ENCODE peak calls at places on chromosome 17, in six cellular contexts. One of them, this sample, is unnamed.

GRCh38 chr17:79027925-79028491 is 4.0 kb downstream of the C1QTNF1 start:
- DNase-seq in AG10803: peak
- DNase-seq in activated naive CD4-positive, alpha-beta T cell treated with anti-CD3 and anti-CD28 coated beads for 36 hours: no peak
- DNase-seq in nucleus accumbens: no peak
- DNase-seq in effector CD4-positive, alpha-beta T cell: no peak
- DNase-seq in NCI-H2029 treated with DMSO at 0.1 percent for 48 hours: no peak
- DNase-seq in this sample: no peak

GRCh38 chr17:65393514-65393913 is 167.9 kb downstream of the AXIN2 start:
- DNase-seq in AG10803: no peak
- DNase-seq in activated naive CD4-positive, alpha-beta T cell treated with anti-CD3 and anti-CD28 coated beads for 36 hours: no peak
- DNase-seq in nucleus accumbens: no peak
- DNase-seq in effector CD4-positive, alpha-beta T cell: no peak
- DNase-seq in NCI-H2029 treated with DMSO at 0.1 percent for 48 hours: no peak
- DNase-seq in this sample: no peak

GRCh38 chr17:55093358-55093757 is 124.8 kb downstream of the STXBP4 start:
- DNase-seq in AG10803: no peak
- DNase-seq in activated naive CD4-positive, alpha-beta T cell treated with anti-CD3 and anti-CD28 coated beads for 36 hours: no peak
- DNase-seq in nucleus accumbens: no peak
- DNase-seq in effector CD4-positive, alpha-beta T cell: no peak
- DNase-seq in NCI-H2029 treated with DMSO at 0.1 percent for 48 hours: no peak
- DNase-seq in this sample: no peak

GRCh38 chr17:74852237-74853047 is 7.2 kb downstream of the GRIN2C start:
- DNase-seq in AG10803: no peak
- DNase-seq in activated naive CD4-positive, alpha-beta T cell treated with anti-CD3 and anti-CD28 coated beads for 36 hours: peak
- DNase-seq in nucleus accumbens: no peak
- DNase-seq in effector CD4-positive, alpha-beta T cell: peak
- DNase-seq in NCI-H2029 treated with DMSO at 0.1 percent for 48 hours: no peak
- DNase-seq in this sample: no peak

GRCh38 chr17:17884281-17885028 is 47.7 kb upstream of the SREBF1 start:
- DNase-seq in AG10803: no peak
- DNase-seq in activated naive CD4-positive, alpha-beta T cell treated with anti-CD3 and anti-CD28 coated beads for 36 hours: no peak
- DNase-seq in nucleus accumbens: no peak
- DNase-seq in effector CD4-positive, alpha-beta T cell: no peak
- DNase-seq in NCI-H2029 treated with DMSO at 0.1 percent for 48 hours: no peak
- DNase-seq in this sample: no peak

GRCh38 chr17:3012926-3013581 is 50.4 kb downstream of the OR1D5 start:
- DNase-seq in AG10803: peak
- DNase-seq in activated naive CD4-positive, alpha-beta T cell treated with anti-CD3 and anti-CD28 coated beads for 36 hours: peak
- DNase-seq in nucleus accumbens: peak
- DNase-seq in effector CD4-positive, alpha-beta T cell: peak
- DNase-seq in NCI-H2029 treated with DMSO at 0.1 percent for 48 hours: no peak
- DNase-seq in this sample: peak

GRCh38 chr17:72539981-72540897 is 419.4 kb downstream of the SOX9 start:
- DNase-seq in AG10803: peak
- DNase-seq in activated naive CD4-positive, alpha-beta T cell treated with anti-CD3 and anti-CD28 coated beads for 36 hours: peak
- DNase-seq in nucleus accumbens: peak
- DNase-seq in effector CD4-positive, alpha-beta T cell: peak
- DNase-seq in NCI-H2029 treated with DMSO at 0.1 percent for 48 hours: peak
- DNase-seq in this sample: peak

GRCh38 chr17:63490321-63490720 is 13.5 kb downstream of the ACE start:
- DNase-seq in AG10803: no peak
- DNase-seq in activated naive CD4-positive, alpha-beta T cell treated with anti-CD3 and anti-CD28 coated beads for 36 hours: no peak
- DNase-seq in nucleus accumbens: no peak
- DNase-seq in effector CD4-positive, alpha-beta T cell: no peak
- DNase-seq in NCI-H2029 treated with DMSO at 0.1 percent for 48 hours: no peak
- DNase-seq in this sample: no peak

GRCh38 chr17:1252203-1252608 is 18.0 kb upstream of the BHLHA9 start:
- DNase-seq in AG10803: peak
- DNase-seq in activated naive CD4-positive, alpha-beta T cell treated with anti-CD3 and anti-CD28 coated beads for 36 hours: no peak
- DNase-seq in nucleus accumbens: no peak
- DNase-seq in effector CD4-positive, alpha-beta T cell: no peak
- DNase-seq in NCI-H2029 treated with DMSO at 0.1 percent for 48 hours: no peak
- DNase-seq in this sample: no peak

GRCh38 chr17:64377769-64378282 is 12.8 kb downstream of the PECAM1 start:
- DNase-seq in AG10803: no peak
- DNase-seq in activated naive CD4-positive, alpha-beta T cell treated with anti-CD3 and anti-CD28 coated beads for 36 hours: no peak
- DNase-seq in nucleus accumbens: no peak
- DNase-seq in effector CD4-positive, alpha-beta T cell: no peak
- DNase-seq in NCI-H2029 treated with DMSO at 0.1 percent for 48 hours: no peak
- DNase-seq in this sample: no peak

GRCh38 chr17:71438631-71439146 is 682.1 kb upstream of the SOX9 start:
- DNase-seq in AG10803: peak
- DNase-seq in activated naive CD4-positive, alpha-beta T cell treated with anti-CD3 and anti-CD28 coated beads for 36 hours: no peak
- DNase-seq in nucleus accumbens: no peak
- DNase-seq in effector CD4-positive, alpha-beta T cell: no peak
- DNase-seq in NCI-H2029 treated with DMSO at 0.1 percent for 48 hours: peak
- DNase-seq in this sample: no peak

GRCh38 chr17:7486181-7486580 is 2.0 kb downstream of the POLR2A start:
- DNase-seq in AG10803: peak
- DNase-seq in activated naive CD4-positive, alpha-beta T cell treated with anti-CD3 and anti-CD28 coated beads for 36 hours: no peak
- DNase-seq in nucleus accumbens: no peak
- DNase-seq in effector CD4-positive, alpha-beta T cell: no peak
- DNase-seq in NCI-H2029 treated with DMSO at 0.1 percent for 48 hours: no peak
- DNase-seq in this sample: no peak

GRCh38 chr17:48882272-48882671 is 10.3 kb upstream of the ATP5MC1 start:
- DNase-seq in AG10803: no peak
- DNase-seq in activated naive CD4-positive, alpha-beta T cell treated with anti-CD3 and anti-CD28 coated beads for 36 hours: no peak
- DNase-seq in nucleus accumbens: no peak
- DNase-seq in effector CD4-positive, alpha-beta T cell: no peak
- DNase-seq in NCI-H2029 treated with DMSO at 0.1 percent for 48 hours: no peak
- DNase-seq in this sample: no peak

GRCh38 chr17:82387577-82388106 is 16.1 kb downstream of the UTS2R start:
- DNase-seq in AG10803: no peak
- DNase-seq in activated naive CD4-positive, alpha-beta T cell treated with anti-CD3 and anti-CD28 coated beads for 36 hours: no peak
- DNase-seq in nucleus accumbens: no peak
- DNase-seq in effector CD4-positive, alpha-beta T cell: no peak
- DNase-seq in NCI-H2029 treated with DMSO at 0.1 percent for 48 hours: no peak
- DNase-seq in this sample: no peak

GRCh38 chr17:13725286-13725990 is 123.7 kb upstream of the HS3ST3A1 start:
- DNase-seq in AG10803: peak
- DNase-seq in activated naive CD4-positive, alpha-beta T cell treated with anti-CD3 and anti-CD28 coated beads for 36 hours: no peak
- DNase-seq in nucleus accumbens: no peak
- DNase-seq in effector CD4-positive, alpha-beta T cell: no peak
- DNase-seq in NCI-H2029 treated with DMSO at 0.1 percent for 48 hours: no peak
- DNase-seq in this sample: no peak

GRCh38 chr17:29238133-29238850 is 8.4 kb upstream of the CRYBA1 start:
- DNase-seq in AG10803: peak
- DNase-seq in activated naive CD4-positive, alpha-beta T cell treated with anti-CD3 and anti-CD28 coated beads for 36 hours: no peak
- DNase-seq in nucleus accumbens: no peak
- DNase-seq in effector CD4-positive, alpha-beta T cell: no peak
- DNase-seq in NCI-H2029 treated with DMSO at 0.1 percent for 48 hours: no peak
- DNase-seq in this sample: peak